ENCODE peak calls at places on chromosomes 16 and 17, in six cellular contexts. E is DND-41, O is GM23338, B is A549, U is GM23248, R is body of pancreas. L is an unnamed sample.

GRCh38 chr17:32490101-32490482 is 3.3 kb downstream of the CDK5R1 start:
- DNase-seq in E (no peak), O (peak; percentile 40), B (no peak), U (no peak), R (peak; percentile 18), L (no peak)

GRCh38 chr17:82216301-82217119 is 3.9 kb upstream of the CCDC57 start:
- DNase-seq in E (no peak), O (no peak), B (no peak), U (peak; percentile 95), R (peak; percentile 88), L (peak; percentile 88)

GRCh38 chr16:88456356-88457292 is 3.5 kb downstream of the ZFPM1 start:
- DNase-seq in E (peak; percentile 54), O (no peak), B (no peak), U (no peak), R (no peak), L (no peak)

GRCh38 chr17:33381201-33381600 is 88.1 kb upstream of the ASIC2 start:
- DNase-seq in E (no peak), O (peak; percentile 45), B (no peak), U (peak; percentile 9), R (no peak), L (no peak)

GRCh38 chr17:69997332-69997731 is 77.7 kb upstream of the KCNJ16 start:
- DNase-seq in E (no peak), O (no peak), B (no peak), U (peak; percentile 50), R (no peak), L (no peak)

GRCh38 chr17:68606451-68607307 is 5.5 kb upstream of the FAM20A start:
- DNase-seq in E (no peak), O (no peak), B (no peak), U (no peak), R (no peak), L (no peak)

GRCh38 chr16:11088432-11088794 is 144.0 kb downstream of the CLEC16A start:
- DNase-seq in E (peak; percentile 92), O (no peak), B (no peak), U (no peak), R (no peak), L (no peak)

GRCh38 chr17:67281053-67281452 is 36.1 kb upstream of the HELZ start:
- DNase-seq in E (no peak), O (peak; percentile 34), B (no peak), U (no peak), R (no peak), L (no peak)

GRCh38 chr17:82835766-82836512 is 3.9 kb downstream of the ZNF750 start:
- DNase-seq in E (no peak), O (peak; percentile 39), B (no peak), U (no peak), R (no peak), L (peak; percentile 99)

GRCh38 chr17:77273397-77274136 is 132.8 kb downstream of the SEC14L1 start:
- DNase-seq in E (no peak), O (no peak), B (no peak), U (no peak), R (no peak), L (no peak)

GRCh38 chr16:67504190-67505021 is 21.1 kb upstream of the AGRP start:
- DNase-seq in E (no peak), O (no peak), B (no peak), U (peak; percentile 26), R (no peak), L (no peak)

GRCh38 chr17:22268214-22268911 is 576.0 kb downstream of the KCNJ18 start:
- DNase-seq in E (no peak), O (no peak), B (no peak), U (no peak), R (no peak), L (no peak)

GRCh38 chr17:21089145-21089544 is 37.6 kb upstream of the DHRS7B start:
- DNase-seq in E (no peak), O (no peak), B (no peak), U (peak; percentile 73), R (no peak), L (no peak)

GRCh38 chr17:17401271-17401781 is 75.5 kb upstream of the MED9 start:
- DNase-seq in E (no peak), O (peak; percentile 80), B (peak; percentile 31), U (peak; percentile 71), R (peak; percentile 43), L (no peak)

GRCh38 chr16:57725077-57725953 is 10.3 kb upstream of the KATNB1 start:
- DNase-seq in E (no peak), O (no peak), B (no peak), U (no peak), R (no peak), L (no peak)

DNA sequence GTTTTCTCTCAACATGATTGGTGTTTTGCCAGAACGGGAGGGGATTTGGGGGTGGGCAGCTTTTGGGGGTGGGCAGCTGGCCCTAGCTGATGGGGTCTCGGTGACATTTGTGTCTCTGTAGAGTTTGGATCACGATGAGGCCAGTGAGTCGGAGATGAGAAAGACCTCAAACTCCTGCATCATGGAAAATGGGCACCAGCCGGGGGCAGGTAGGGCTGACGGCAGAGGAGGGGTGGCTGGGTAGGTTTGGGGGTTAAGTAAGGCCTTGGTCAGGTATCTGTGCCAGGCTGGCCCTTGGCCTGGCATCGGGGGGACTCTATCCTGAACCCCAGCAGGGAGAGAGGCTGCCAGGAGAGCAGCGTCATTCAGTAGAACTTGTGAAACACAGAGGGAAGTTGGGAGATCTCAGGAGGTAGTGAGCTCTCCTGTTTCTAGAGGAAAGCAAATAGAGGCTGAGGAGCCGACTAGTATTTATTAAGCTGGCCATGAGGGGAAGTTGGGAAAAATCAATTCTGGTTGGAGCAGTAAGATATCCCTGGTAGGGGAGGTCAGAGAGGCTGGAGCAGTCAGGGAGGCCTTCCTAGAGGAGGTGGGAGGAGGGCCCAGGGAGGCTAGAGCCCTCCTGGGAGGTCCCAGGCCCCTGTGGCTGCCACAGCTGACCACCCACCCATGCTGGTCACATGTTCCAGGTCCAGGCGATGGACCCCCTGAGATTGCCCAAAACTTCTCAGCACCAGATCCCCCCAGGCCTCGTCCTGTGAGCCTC is 8.1 kb downstream of the SMTNL2 start:
- DNase-seq in E (no peak), O (no peak), B (no peak), U (no peak), R (no peak), L (no peak)
- H3K4me1 ChIP-seq in E (no peaks in the 10 kb centered on the region), O (peaks cover 5% of the 10 kb centered on the region), B (peaks cover 5% of the 10 kb centered on the region), U (no peaks in the 10 kb centered on the region), R (no peaks in the 10 kb centered on the region), L (no peaks in the 10 kb centered on the region)

GRCh38 chr17:20074489-20074888 is 65.3 kb downstream of the SPECC1 start:
- DNase-seq in E (no peak), O (no peak), B (no peak), U (no peak), R (no peak), L (no peak)
- H3K4me3 ChIP-seq in E (no peak overlapping the region), O (no peak overlapping the region), B (no peak overlapping the region), U (no peak overlapping the region), R (no peak overlapping the region), L (no peak overlapping the region)

DNA sequence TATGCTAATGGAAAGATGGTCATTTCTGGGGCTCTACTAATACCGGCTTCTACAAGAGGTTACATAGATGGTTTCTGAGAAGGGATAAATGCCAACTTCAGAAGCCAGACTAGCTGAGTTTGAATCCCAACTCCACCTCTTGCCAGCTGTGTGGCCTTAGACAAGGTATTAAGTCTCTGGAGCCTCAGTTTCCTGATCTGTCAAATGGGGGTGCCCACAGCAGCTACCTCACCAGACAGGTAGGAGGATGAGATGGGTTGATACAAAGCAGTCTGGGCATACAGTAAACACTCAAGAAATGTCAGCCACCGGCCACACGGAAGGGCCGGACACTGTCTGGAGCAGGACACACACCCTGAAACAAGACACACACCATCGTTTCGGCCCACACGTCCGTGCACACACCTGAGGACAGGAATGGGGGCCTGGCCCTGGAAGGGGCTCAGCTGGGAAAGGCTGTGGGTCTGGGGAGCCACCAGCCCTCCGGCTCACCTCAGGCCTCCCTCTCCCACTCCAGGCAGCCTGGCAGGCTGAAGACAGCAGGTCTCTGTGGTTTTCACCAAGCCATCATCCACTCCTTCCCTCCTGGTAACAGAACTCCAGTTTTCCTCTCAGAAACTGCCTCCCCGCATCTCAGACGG is 5.5 kb downstream of the KNOP1 start:
- DNase-seq in E (no peak), O (no peak), B (no peak), U (no peak), R (no peak), L (no peak)
- H3K4me1 ChIP-seq in E (peaks cover 19% of the 10 kb centered on the region), O (peaks cover 53% of the 10 kb centered on the region), B (peaks cover 21% of the 10 kb centered on the region), U (peaks cover 9% of the 10 kb centered on the region), R (peaks cover 29% of the 10 kb centered on the region), L (peaks cover 3% of the 10 kb centered on the region)

GRCh38 chr17:61784510-61784909 is 78.8 kb downstream of the BRIP1 start:
- DNase-seq in E (no peak), O (no peak), B (no peak), U (no peak), R (no peak), L (no peak)
- H3K4me3 ChIP-seq in E (no peak overlapping the region), O (no peak overlapping the region), B (no peak overlapping the region), U (no peak overlapping the region), R (no peak overlapping the region), L (no peak overlapping the region)

GRCh38 chr17:73794336-73794735 is 150.1 kb upstream of the SDK2 start:
- DNase-seq in E (no peak), O (no peak), B (no peak), U (no peak), R (no peak), L (no peak)
- H3K4me1 ChIP-seq in E (no peaks in the 10 kb centered on the region), O (peaks cover 8% of the 10 kb centered on the region), B (peaks cover 50% of the 10 kb centered on the region), U (peaks cover 21% of the 10 kb centered on the region), R (peaks cover 8% of the 10 kb centered on the region), L (peaks cover 40% of the 10 kb centered on the region)

GRCh38 chr17:79005063-79005861 is 4.3 kb downstream of the CANT1 start:
- DNase-seq in E (peak; percentile 46), O (no peak), B (no peak), U (no peak), R (peak; percentile 86), L (no peak)
- H3K4me3 ChIP-seq in E (no peak overlapping the region), O (no peak overlapping the region), B (no peak overlapping the region), U (no peak overlapping the region), R (no peak overlapping the region), L (no peak overlapping the region)

DNA sequence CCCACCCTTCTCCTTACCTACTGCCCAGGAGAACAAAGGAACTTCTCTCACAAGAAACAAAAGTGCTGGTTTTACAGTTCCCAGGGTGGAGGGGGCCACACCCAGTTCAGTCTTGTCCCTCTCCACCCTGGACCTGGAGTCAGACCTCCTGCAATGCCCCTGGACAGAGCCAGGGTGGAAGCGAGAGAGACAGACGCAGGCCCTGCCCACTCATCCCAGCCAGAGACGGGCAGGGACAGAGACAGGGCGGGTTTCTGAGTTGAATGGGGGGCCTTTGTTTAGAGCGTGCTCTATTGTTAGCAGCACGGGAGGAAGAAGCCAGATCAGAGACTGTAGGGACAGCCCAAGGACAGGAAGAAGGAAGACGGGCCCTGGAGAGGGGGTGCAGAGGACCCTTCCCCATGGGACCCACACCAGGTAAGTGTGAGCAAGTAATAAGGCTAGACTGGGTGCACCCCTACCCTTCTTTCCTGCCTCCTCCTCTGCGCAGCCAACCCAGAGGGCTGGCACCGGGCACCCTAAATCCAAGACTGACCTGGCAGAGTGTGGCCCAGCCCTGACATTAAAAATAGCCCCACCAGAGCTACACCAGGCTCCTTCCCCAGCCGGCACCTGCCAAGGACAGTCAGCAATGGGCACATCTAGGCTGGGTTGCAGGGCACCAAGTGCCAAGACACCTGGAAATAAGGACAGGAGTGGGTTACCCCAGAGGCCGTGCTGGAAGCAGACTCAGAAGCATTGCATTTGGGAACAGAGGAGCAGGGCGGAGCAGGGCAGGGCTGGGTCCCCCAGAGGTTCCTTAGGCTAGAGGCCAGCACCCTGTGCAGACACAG is 10.9 kb downstream of the JUP start:
- DNase-seq in E (no peak), O (peak; percentile 68), B (no peak), U (no peak), R (no peak), L (no peak)
- H3K4me1 ChIP-seq in E (no peaks in the 10 kb centered on the region), O (peaks cover 56% of the 10 kb centered on the region), B (peaks cover 86% of the 10 kb centered on the region), U (peaks cover 7% of the 10 kb centered on the region), R (peaks cover 72% of the 10 kb centered on the region), L (peaks cover 74% of the 10 kb centered on the region)

L was measured in RWPE2.